ENCODE peak calls at places on chromosomes 7 and 10, in seven cellular contexts. J is vagina, O is heart right ventricle, G is GM13976, X is hepatocyte, N is osteoblast, V is AG04450. K is an unnamed sample.

GRCh38 chr7:69439636-69440325 is 158.5 kb upstream of the AUTS2 start:
- DNase-seq in G (no peak), V (no peak), O (no peak), X (no peak), N (no peak), J (no peak), K (no peak)

GRCh38 chr10:97538839-97539238 is 33.7 kb upstream of the ANKRD2 start:
- DNase-seq in N (no peak), X (no peak), V (no peak), J (no peak), O (no peak), G (no peak), K (no peak)

GRCh38 chr10:18684953-18685352 is 25.7 kb downstream of the ARL5B start:
- DNase-seq in J (no peak), G (no peak), V (no peak), X (no peak), O (no peak), N (no peak), K (no peak)

GRCh38 chr10:22285130-22285529 is 31.1 kb upstream of the COMMD3 start:
- DNase-seq in X (no peak), N (no peak), O (peak; percentile 20), G (no peak), J (no peak), V (no peak), K (no peak)

GRCh38 chr10:130202984-130203617 is 66.9 kb downstream of the GLRX3 start:
- DNase-seq in N (peak; percentile 38), V (no peak), X (no peak), G (no peak), O (no peak), J (no peak), K (no peak)

GRCh38 chr10:132058793-132059759 is 6.7 kb upstream of the JAKMIP3 start:
- DNase-seq in X (no peak), J (no peak), G (no peak), N (no peak), O (no peak), V (no peak), K (peak; percentile 51)

GRCh38 chr7:34091330-34091917 is 186.1 kb downstream of the BMPER start:
- DNase-seq in J (no peak), O (no peak), G (peak; percentile 23), X (peak; percentile 49), N (no peak), V (peak; percentile 18), K (no peak)

GRCh38 chr10:28263136-28263857 is 39.6 kb downstream of the MPP7 start:
- DNase-seq in X (peak; percentile 10), G (no peak), O (no peak), N (no peak), J (no peak), V (no peak), K (no peak)

GRCh38 chr7:7764515-7765138 is 46.2 kb upstream of the RPA3 start:
- DNase-seq in N (no peak), V (no peak), O (no peak), G (no peak), X (no peak), J (no peak), K (no peak)

GRCh38 chr10:128751851-128752250 is 625.6 kb upstream of the MKI67 start:
- DNase-seq in G (no peak), O (no peak), N (no peak), J (no peak), V (no peak), X (no peak), K (no peak)

GRCh38 chr10:94075521-94075920 is 81.8 kb downstream of the PLCE1 start:
- DNase-seq in X (no peak), V (no peak), O (no peak), J (no peak), G (no peak), N (no peak), K (no peak)

GRCh38 chr10:68924593-68924992 is 23.5 kb downstream of the DDX50 start:
- DNase-seq in V (no peak), X (no peak), J (no peak), N (no peak), O (no peak), G (no peak), K (no peak)

GRCh38 chr10:88460601-88461000 is 122.5 kb downstream of the RNLS start:
- DNase-seq in J (no peak), V (no peak), X (no peak), N (no peak), G (no peak), O (no peak), K (no peak)

GRCh38 chr7:112140600-112140999 is 65.6 kb downstream of the DOCK4 start:
- DNase-seq in O (no peak), N (no peak), V (no peak), J (no peak), G (no peak), X (no peak), K (no peak)

GRCh38 chr7:94028768-94029167 is 24.6 kb upstream of the BET1 start:
- DNase-seq in J (no peak), V (no peak), X (no peak), O (no peak), N (no peak), G (no peak), K (no peak)

GRCh38 chr10:77037735-77038411 is 599.7 kb downstream of the KCNMA1 start:
- DNase-seq in N (no peak), O (no peak), X (no peak), J (no peak), G (no peak), V (no peak), K (no peak)

GRCh38 chr7:34260282-34260681 is 354.9 kb downstream of the BMPER start:
- DNase-seq in G (no peak), N (peak; percentile 77), J (no peak), V (peak; percentile 49), X (peak; percentile 12), O (no peak), K (no peak)

GRCh38 chr7:106021211-106022067 is 58.4 kb downstream of the CDHR3 start:
- DNase-seq in O (no peak), V (no peak), X (no peak), J (no peak), G (no peak), N (no peak), K (no peak)

GRCh38 chr7:73633844-73634243 is 9.5 kb upstream of the MLXIPL start:
- DNase-seq in V (no peak), N (no peak), X (no peak), O (no peak), J (no peak), G (no peak), K (no peak)

GRCh38 chr10:114301951-114302710 is 63.1 kb downstream of the VWA2 start:
- DNase-seq in G (no peak), X (no peak), J (no peak), N (no peak), O (peak; percentile 34), V (no peak), K (no peak)

GRCh38 chr7:116138202-116138801 is 72.0 kb upstream of the TES start:
- DNase-seq in O (no peak), G (peak; percentile 34), N (peak; percentile 68), V (peak; percentile 57), X (peak; percentile 74), J (no peak), K (no peak)

GRCh38 chr7:95323410-95324129 is 762 bp downstream of the PON1 start:
- DNase-seq in J (no peak), G (no peak), N (no peak), O (no peak), V (no peak), X (no peak), K (no peak)

GRCh38 chr10:59708816-59709471 is 706 bp downstream of the SLC16A9 start:
- DNase-seq in G (peak; percentile 57), N (peak; percentile 57), O (peak; percentile 21), V (no peak), X (peak; percentile 43), J (no peak), K (peak; percentile 33)

GRCh38 chr10:4545077-4545476 is 280.9 kb upstream of the AKR1E2 start:
- DNase-seq in N (no peak), V (no peak), G (no peak), J (no peak), O (no peak), X (no peak), K (no peak)

GRCh38 chr7:128094686-128095085 is 63.4 kb upstream of the LRRC4 start:
- DNase-seq in O (no peak), V (no peak), N (peak; percentile 27), X (no peak), G (no peak), J (no peak), K (no peak)

GRCh38 chr7:30469303-30469702 is 9.3 kb downstream of the NOD1 start:
- DNase-seq in J (peak; percentile 96), O (peak; percentile 63), G (no peak), X (peak; percentile 92), N (peak; percentile 91), V (peak; percentile 96), K (peak; percentile 83)
- TF ChIP-seq CTCF in J (peak; percentile 45), O (peak; percentile 65), G (no peak), X (peak; percentile 47), N (peak; percentile 65), V (peak; percentile 69), K (no peak)

DNA sequence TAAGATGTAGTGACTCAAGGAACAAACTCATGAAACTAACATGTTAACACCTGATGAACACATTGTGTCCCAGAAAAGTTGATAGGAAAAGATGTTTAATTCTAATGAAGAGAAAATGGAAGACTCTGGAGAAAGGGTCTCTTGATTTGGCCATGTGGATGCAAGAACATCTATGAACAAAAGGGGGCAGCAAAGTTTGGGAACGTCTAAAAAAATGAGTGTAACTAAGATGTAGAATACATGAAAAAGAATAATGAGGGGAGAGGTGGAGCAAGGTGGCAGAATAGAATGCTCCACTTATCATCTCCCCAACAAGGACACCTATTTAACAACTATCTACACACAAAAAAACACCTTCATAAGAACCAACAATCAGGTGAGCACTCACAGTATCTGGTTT is 805.1 kb downstream of the TNS3 start:
- DNase-seq in N (peak; percentile 35), X (no peak), J (no peak), O (no peak), G (no peak), V (no peak), K (no peak)
- TF ChIP-seq CTCF in N (peak; percentile 60), X (peak; percentile 30), J (no peak), O (peak; percentile 62), G (no peak), V (peak; percentile 55), K (peak; percentile 38)

GRCh38 chr10:75487087-75487784 is 55.8 kb downstream of the LRMDA start:
- DNase-seq in G (no peak), O (no peak), V (no peak), N (no peak), X (no peak), J (no peak), K (no peak)
- TF ChIP-seq CTCF in G (no peak), O (no peak), V (no peak), N (peak; percentile 27), X (no peak), J (no peak), K (no peak)

GRCh38 chr7:157944734-157945291 is 608.0 kb downstream of the DNAJB6 start:
- DNase-seq in X (no peak), O (no peak), J (no peak), V (no peak), G (no peak), N (no peak), K (no peak)

GRCh38 chr7:157944051-157944450 is 607.2 kb downstream of the DNAJB6 start:
- DNase-seq in J (no peak), X (no peak), V (no peak), N (no peak), G (no peak), O (no peak), K (no peak)

GRCh38 chr7:157943561-157943960 is 606.8 kb downstream of the DNAJB6 start:
- DNase-seq in G (no peak), O (no peak), J (no peak), X (no peak), N (no peak), V (no peak), K (no peak)

GRCh38 chr7:157946398-157947060 is 609.7 kb downstream of the DNAJB6 start:
- DNase-seq in X (no peak), J (no peak), N (no peak), G (no peak), V (no peak), O (no peak), K (no peak)

GRCh38 chr7:157945401-157945800 is 608.6 kb downstream of the DNAJB6 start:
- DNase-seq in G (no peak), J (no peak), N (no peak), O (no peak), X (no peak), V (no peak), K (no peak)
- TF ChIP-seq CTCF in G (no peak), J (no peak), N (no peak), O (no peak), X (no peak), V (no peak), K (no peak)